ENCODE peak calls at places on chromosomes 5 and 9, in ten cellular contexts. One of them, this sample, is unnamed.
A peak's percentile ranks its signal among the peaks of the same experiment; 100 is the strongest.

GRCh38 chr5:115583474-115583873 is 18.8 kb downstream of the TICAM2 start:
- DNase-seq in A549: no peak
- DNase-seq in stimulated activated CD4-positive, alpha-beta T cell treated with anti-CD3 and anti-CD28 coated beads, TNF-alpha, amount 100 ng/mL, for 1 hour: no peak
- DNase-seq in hypothalamus: no peak
- DNase-seq in cardiac muscle cell: no peak
- DNase-seq in ureter: no peak
- DNase-seq in AG08396: peak; percentile 73
- DNase-seq in islet precursor cell: peak; percentile 88
- DNase-seq in kidney glomerular epithelial cell: peak; percentile 15
- DNase-seq in neural crest cell: no peak
- DNase-seq in this sample: no peak

GRCh38 chr5:157358871-157359270 is 92.9 kb downstream of the CYFIP2 start:
- DNase-seq in cardiac muscle cell: no peak
- DNase-seq in stimulated activated CD4-positive, alpha-beta T cell treated with anti-CD3 and anti-CD28 coated beads, TNF-alpha, amount 100 ng/mL, for 1 hour: no peak
- DNase-seq in neural crest cell: no peak
- DNase-seq in hypothalamus: no peak
- DNase-seq in A549: no peak
- DNase-seq in AG08396: no peak
- DNase-seq in ureter: no peak
- DNase-seq in islet precursor cell: peak; percentile 33
- DNase-seq in kidney glomerular epithelial cell: no peak
- DNase-seq in this sample: no peak

GRCh38 chr5:56078675-56079500 is 84.1 kb upstream of the IL6ST start:
- DNase-seq in AG08396: no peak
- DNase-seq in neural crest cell: no peak
- DNase-seq in islet precursor cell: no peak
- DNase-seq in kidney glomerular epithelial cell: no peak
- DNase-seq in hypothalamus: no peak
- DNase-seq in A549: no peak
- DNase-seq in ureter: no peak
- DNase-seq in cardiac muscle cell: no peak
- DNase-seq in stimulated activated CD4-positive, alpha-beta T cell treated with anti-CD3 and anti-CD28 coated beads, TNF-alpha, amount 100 ng/mL, for 1 hour: no peak
- DNase-seq in this sample: no peak

GRCh38 chr5:42217791-42218190 is 205.4 kb upstream of the GHR start:
- DNase-seq in kidney glomerular epithelial cell: no peak
- DNase-seq in cardiac muscle cell: no peak
- DNase-seq in AG08396: no peak
- DNase-seq in islet precursor cell: no peak
- DNase-seq in hypothalamus: no peak
- DNase-seq in ureter: no peak
- DNase-seq in neural crest cell: no peak
- DNase-seq in A549: no peak
- DNase-seq in stimulated activated CD4-positive, alpha-beta T cell treated with anti-CD3 and anti-CD28 coated beads, TNF-alpha, amount 100 ng/mL, for 1 hour: no peak
- DNase-seq in this sample: no peak

GRCh38 chr5:91928751-91929521 is 545.8 kb upstream of the ARRDC3 start:
- DNase-seq in AG08396: peak; percentile 17
- DNase-seq in cardiac muscle cell: peak; percentile 20
- DNase-seq in kidney glomerular epithelial cell: peak; percentile 57
- DNase-seq in ureter: no peak
- DNase-seq in islet precursor cell: no peak
- DNase-seq in hypothalamus: no peak
- DNase-seq in stimulated activated CD4-positive, alpha-beta T cell treated with anti-CD3 and anti-CD28 coated beads, TNF-alpha, amount 100 ng/mL, for 1 hour: no peak
- DNase-seq in A549: peak; percentile 11
- DNase-seq in neural crest cell: no peak
- DNase-seq in this sample: no peak

GRCh38 chr5:142342128-142342981 is 17.5 kb upstream of the SPRY4 start:
- DNase-seq in hypothalamus: no peak
- DNase-seq in AG08396: no peak
- DNase-seq in cardiac muscle cell: no peak
- DNase-seq in neural crest cell: no peak
- DNase-seq in A549: no peak
- DNase-seq in stimulated activated CD4-positive, alpha-beta T cell treated with anti-CD3 and anti-CD28 coated beads, TNF-alpha, amount 100 ng/mL, for 1 hour: no peak
- DNase-seq in kidney glomerular epithelial cell: no peak
- DNase-seq in ureter: no peak
- DNase-seq in islet precursor cell: peak; percentile 82
- DNase-seq in this sample: no peak

GRCh38 chr5:38601843-38602424 is 45.5 kb upstream of the LIFR start:
- DNase-seq in ureter: no peak
- DNase-seq in cardiac muscle cell: no peak
- DNase-seq in islet precursor cell: no peak
- DNase-seq in neural crest cell: no peak
- DNase-seq in A549: peak; percentile 24
- DNase-seq in AG08396: no peak
- DNase-seq in stimulated activated CD4-positive, alpha-beta T cell treated with anti-CD3 and anti-CD28 coated beads, TNF-alpha, amount 100 ng/mL, for 1 hour: no peak
- DNase-seq in hypothalamus: no peak
- DNase-seq in kidney glomerular epithelial cell: peak; percentile 70
- DNase-seq in this sample: no peak

GRCh38 chr5:55923177-55923872 is 71.4 kb downstream of the IL6ST start:
- DNase-seq in AG08396: no peak
- DNase-seq in cardiac muscle cell: no peak
- DNase-seq in A549: no peak
- DNase-seq in islet precursor cell: peak; percentile 65
- DNase-seq in neural crest cell: no peak
- DNase-seq in hypothalamus: no peak
- DNase-seq in kidney glomerular epithelial cell: no peak
- DNase-seq in stimulated activated CD4-positive, alpha-beta T cell treated with anti-CD3 and anti-CD28 coated beads, TNF-alpha, amount 100 ng/mL, for 1 hour: no peak
- DNase-seq in ureter: no peak
- DNase-seq in this sample: no peak

GRCh38 chr5:73218552-73219171 is 45.7 kb downstream of the TMEM174 start:
- DNase-seq in islet precursor cell: no peak
- DNase-seq in cardiac muscle cell: no peak
- DNase-seq in ureter: no peak
- DNase-seq in neural crest cell: no peak
- DNase-seq in kidney glomerular epithelial cell: peak; percentile 61
- DNase-seq in AG08396: peak; percentile 60
- DNase-seq in stimulated activated CD4-positive, alpha-beta T cell treated with anti-CD3 and anti-CD28 coated beads, TNF-alpha, amount 100 ng/mL, for 1 hour: no peak
- DNase-seq in A549: peak; percentile 58
- DNase-seq in hypothalamus: no peak
- DNase-seq in this sample: no peak

GRCh38 chr9:82882133-82882532 is 180.8 kb downstream of the RASEF start:
- DNase-seq in AG08396: no peak
- DNase-seq in A549: no peak
- DNase-seq in kidney glomerular epithelial cell: peak; percentile 39
- DNase-seq in stimulated activated CD4-positive, alpha-beta T cell treated with anti-CD3 and anti-CD28 coated beads, TNF-alpha, amount 100 ng/mL, for 1 hour: no peak
- DNase-seq in hypothalamus: no peak
- DNase-seq in ureter: no peak
- DNase-seq in cardiac muscle cell: no peak
- DNase-seq in neural crest cell: no peak
- DNase-seq in islet precursor cell: peak; percentile 54
- DNase-seq in this sample: no peak

GRCh38 chr9:119811030-119811429 is 441.8 kb upstream of the BRINP1 start:
- DNase-seq in stimulated activated CD4-positive, alpha-beta T cell treated with anti-CD3 and anti-CD28 coated beads, TNF-alpha, amount 100 ng/mL, for 1 hour: no peak
- DNase-seq in AG08396: peak; percentile 14
- DNase-seq in islet precursor cell: peak; percentile 55
- DNase-seq in neural crest cell: no peak
- DNase-seq in hypothalamus: no peak
- DNase-seq in kidney glomerular epithelial cell: no peak
- DNase-seq in A549: peak; percentile 42
- DNase-seq in cardiac muscle cell: no peak
- DNase-seq in ureter: no peak
- DNase-seq in this sample: no peak

GRCh38 chr9:98231770-98232478 is 23.5 kb downstream of the TBC1D2 start:
- DNase-seq in cardiac muscle cell: no peak
- DNase-seq in neural crest cell: no peak
- DNase-seq in stimulated activated CD4-positive, alpha-beta T cell treated with anti-CD3 and anti-CD28 coated beads, TNF-alpha, amount 100 ng/mL, for 1 hour: no peak
- DNase-seq in hypothalamus: no peak
- DNase-seq in ureter: no peak
- DNase-seq in AG08396: peak; percentile 68
- DNase-seq in A549: peak; percentile 33
- DNase-seq in kidney glomerular epithelial cell: peak; percentile 88
- DNase-seq in islet precursor cell: no peak
- DNase-seq in this sample: no peak

GRCh38 chr5:106459541-106459940 is 1211.2 kb downstream of the EFNA5 start:
- DNase-seq in islet precursor cell: no peak
- DNase-seq in cardiac muscle cell: no peak
- DNase-seq in hypothalamus: no peak
- DNase-seq in AG08396: no peak
- DNase-seq in neural crest cell: no peak
- DNase-seq in kidney glomerular epithelial cell: no peak
- DNase-seq in ureter: no peak
- DNase-seq in A549: no peak
- DNase-seq in stimulated activated CD4-positive, alpha-beta T cell treated with anti-CD3 and anti-CD28 coated beads, TNF-alpha, amount 100 ng/mL, for 1 hour: no peak
- DNase-seq in this sample: no peak

GRCh38 chr9:125430611-125431305 is 169.1 kb downstream of the GAPVD1 start:
- DNase-seq in hypothalamus: no peak
- DNase-seq in AG08396: no peak
- DNase-seq in neural crest cell: no peak
- DNase-seq in kidney glomerular epithelial cell: no peak
- DNase-seq in cardiac muscle cell: no peak
- DNase-seq in ureter: no peak
- DNase-seq in stimulated activated CD4-positive, alpha-beta T cell treated with anti-CD3 and anti-CD28 coated beads, TNF-alpha, amount 100 ng/mL, for 1 hour: no peak
- DNase-seq in islet precursor cell: peak; percentile 50
- DNase-seq in A549: no peak
- DNase-seq in this sample: no peak

GRCh38 chr5:180665682-180666404 is 16.4 kb upstream of the FLT4 start:
- DNase-seq in hypothalamus: no peak
- DNase-seq in A549: no peak
- DNase-seq in kidney glomerular epithelial cell: no peak
- DNase-seq in stimulated activated CD4-positive, alpha-beta T cell treated with anti-CD3 and anti-CD28 coated beads, TNF-alpha, amount 100 ng/mL, for 1 hour: no peak
- DNase-seq in islet precursor cell: peak; percentile 0
- DNase-seq in AG08396: no peak
- DNase-seq in cardiac muscle cell: no peak
- DNase-seq in ureter: no peak
- DNase-seq in neural crest cell: no peak
- DNase-seq in this sample: no peak

GRCh38 chr5:144467795-144468194 is 297.1 kb downstream of the KCTD16 start:
- DNase-seq in hypothalamus: no peak
- DNase-seq in ureter: no peak
- DNase-seq in islet precursor cell: peak; percentile 84
- DNase-seq in stimulated activated CD4-positive, alpha-beta T cell treated with anti-CD3 and anti-CD28 coated beads, TNF-alpha, amount 100 ng/mL, for 1 hour: no peak
- DNase-seq in A549: peak; percentile 39
- DNase-seq in neural crest cell: peak; percentile 12
- DNase-seq in kidney glomerular epithelial cell: peak; percentile 66
- DNase-seq in AG08396: peak; percentile 34
- DNase-seq in cardiac muscle cell: peak; percentile 55
- DNase-seq in this sample: no peak

GRCh38 chr9:113223963-113224362 is 2.6 kb downstream of the SLC31A1 start:
- DNase-seq in ureter: no peak
- DNase-seq in A549: no peak
- DNase-seq in AG08396: peak; percentile 39
- DNase-seq in neural crest cell: no peak
- DNase-seq in cardiac muscle cell: no peak
- DNase-seq in islet precursor cell: no peak
- DNase-seq in hypothalamus: no peak
- DNase-seq in stimulated activated CD4-positive, alpha-beta T cell treated with anti-CD3 and anti-CD28 coated beads, TNF-alpha, amount 100 ng/mL, for 1 hour: no peak
- DNase-seq in kidney glomerular epithelial cell: no peak
- DNase-seq in this sample: no peak

GRCh38 chr5:43401827-43402226 is 10.4 kb downstream of the CCL28 start:
- DNase-seq in A549: peak; percentile 62
- DNase-seq in AG08396: peak; percentile 52
- DNase-seq in hypothalamus: no peak
- DNase-seq in ureter: no peak
- DNase-seq in cardiac muscle cell: no peak
- DNase-seq in islet precursor cell: peak; percentile 54
- DNase-seq in neural crest cell: no peak
- DNase-seq in kidney glomerular epithelial cell: no peak
- DNase-seq in stimulated activated CD4-positive, alpha-beta T cell treated with anti-CD3 and anti-CD28 coated beads, TNF-alpha, amount 100 ng/mL, for 1 hour: no peak
- DNase-seq in this sample: no peak

GRCh38 chr5:178324481-178325310 is 92.1 kb upstream of the PHYKPL start:
- DNase-seq in A549: no peak
- DNase-seq in stimulated activated CD4-positive, alpha-beta T cell treated with anti-CD3 and anti-CD28 coated beads, TNF-alpha, amount 100 ng/mL, for 1 hour: no peak
- DNase-seq in islet precursor cell: no peak
- DNase-seq in hypothalamus: no peak
- DNase-seq in neural crest cell: no peak
- DNase-seq in cardiac muscle cell: no peak
- DNase-seq in AG08396: no peak
- DNase-seq in ureter: no peak
- DNase-seq in kidney glomerular epithelial cell: no peak
- DNase-seq in this sample: no peak

GRCh38 chr5:127941646-127942045 is 141.9 kb upstream of the SLC12A2 start:
- DNase-seq in stimulated activated CD4-positive, alpha-beta T cell treated with anti-CD3 and anti-CD28 coated beads, TNF-alpha, amount 100 ng/mL, for 1 hour: no peak
- DNase-seq in neural crest cell: peak; percentile 33
- DNase-seq in A549: no peak
- DNase-seq in AG08396: no peak
- DNase-seq in cardiac muscle cell: no peak
- DNase-seq in islet precursor cell: no peak
- DNase-seq in hypothalamus: no peak
- DNase-seq in kidney glomerular epithelial cell: no peak
- DNase-seq in ureter: no peak
- DNase-seq in this sample: no peak

GRCh38 chr9:125293134-125293533 is 31.5 kb downstream of the GAPVD1 start:
- DNase-seq in A549: no peak
- DNase-seq in neural crest cell: no peak
- DNase-seq in ureter: no peak
- DNase-seq in AG08396: no peak
- DNase-seq in cardiac muscle cell: no peak
- DNase-seq in kidney glomerular epithelial cell: peak; percentile 63
- DNase-seq in stimulated activated CD4-positive, alpha-beta T cell treated with anti-CD3 and anti-CD28 coated beads, TNF-alpha, amount 100 ng/mL, for 1 hour: no peak
- DNase-seq in hypothalamus: no peak
- DNase-seq in islet precursor cell: no peak
- DNase-seq in this sample: no peak

GRCh38 chr5:72760259-72760658 is 56.2 kb upstream of the TNPO1 start:
- DNase-seq in AG08396: peak; percentile 47
- DNase-seq in stimulated activated CD4-positive, alpha-beta T cell treated with anti-CD3 and anti-CD28 coated beads, TNF-alpha, amount 100 ng/mL, for 1 hour: no peak
- DNase-seq in islet precursor cell: no peak
- DNase-seq in hypothalamus: no peak
- DNase-seq in ureter: no peak
- DNase-seq in kidney glomerular epithelial cell: peak; percentile 26
- DNase-seq in cardiac muscle cell: no peak
- DNase-seq in neural crest cell: no peak
- DNase-seq in A549: no peak
- DNase-seq in this sample: no peak

GRCh38 chr5:37882636-37883035 is 42.8 kb upstream of the GDNF start:
- DNase-seq in stimulated activated CD4-positive, alpha-beta T cell treated with anti-CD3 and anti-CD28 coated beads, TNF-alpha, amount 100 ng/mL, for 1 hour: no peak
- DNase-seq in islet precursor cell: no peak
- DNase-seq in hypothalamus: no peak
- DNase-seq in cardiac muscle cell: no peak
- DNase-seq in A549: no peak
- DNase-seq in ureter: no peak
- DNase-seq in neural crest cell: no peak
- DNase-seq in kidney glomerular epithelial cell: peak; percentile 9
- DNase-seq in AG08396: peak; percentile 42
- DNase-seq in this sample: no peak

GRCh38 chr5:175816348-175816747 is 55.0 kb upstream of the CPLX2 start:
- DNase-seq in ureter: no peak
- DNase-seq in hypothalamus: no peak
- DNase-seq in A549: no peak
- DNase-seq in kidney glomerular epithelial cell: no peak
- DNase-seq in islet precursor cell: no peak
- DNase-seq in cardiac muscle cell: peak; percentile 12
- DNase-seq in neural crest cell: no peak
- DNase-seq in AG08396: no peak
- DNase-seq in stimulated activated CD4-positive, alpha-beta T cell treated with anti-CD3 and anti-CD28 coated beads, TNF-alpha, amount 100 ng/mL, for 1 hour: no peak
- DNase-seq in this sample: no peak

GRCh38 chr9:37421914-37422288 is 595 bp upstream of the GRHPR start:
- DNase-seq in AG08396: no peak
- DNase-seq in cardiac muscle cell: no peak
- DNase-seq in ureter: no peak
- DNase-seq in stimulated activated CD4-positive, alpha-beta T cell treated with anti-CD3 and anti-CD28 coated beads, TNF-alpha, amount 100 ng/mL, for 1 hour: no peak
- DNase-seq in hypothalamus: no peak
- DNase-seq in A549: no peak
- DNase-seq in islet precursor cell: no peak
- DNase-seq in neural crest cell: no peak
- DNase-seq in kidney glomerular epithelial cell: no peak
- DNase-seq in this sample: no peak

GRCh38 chr9:30065888-30066287 is 2318.6 kb upstream of the ACO1 start:
- DNase-seq in neural crest cell: no peak
- DNase-seq in A549: peak; percentile 28
- DNase-seq in cardiac muscle cell: no peak
- DNase-seq in kidney glomerular epithelial cell: no peak
- DNase-seq in AG08396: no peak
- DNase-seq in stimulated activated CD4-positive, alpha-beta T cell treated with anti-CD3 and anti-CD28 coated beads, TNF-alpha, amount 100 ng/mL, for 1 hour: no peak
- DNase-seq in hypothalamus: no peak
- DNase-seq in ureter: no peak
- DNase-seq in islet precursor cell: no peak
- DNase-seq in this sample: no peak

GRCh38 chr5:3034881-3035280 is 283.4 kb upstream of the IRX2 start:
- DNase-seq in islet precursor cell: no peak
- DNase-seq in A549: no peak
- DNase-seq in AG08396: no peak
- DNase-seq in neural crest cell: no peak
- DNase-seq in ureter: no peak
- DNase-seq in cardiac muscle cell: no peak
- DNase-seq in kidney glomerular epithelial cell: no peak
- DNase-seq in stimulated activated CD4-positive, alpha-beta T cell treated with anti-CD3 and anti-CD28 coated beads, TNF-alpha, amount 100 ng/mL, for 1 hour: no peak
- DNase-seq in hypothalamus: no peak
- DNase-seq in this sample: no peak

GRCh38 chr5:32020271-32020670 is 153.8 kb downstream of the GOLPH3 start:
- DNase-seq in ureter: no peak
- DNase-seq in hypothalamus: no peak
- DNase-seq in neural crest cell: no peak
- DNase-seq in AG08396: no peak
- DNase-seq in kidney glomerular epithelial cell: no peak
- DNase-seq in stimulated activated CD4-positive, alpha-beta T cell treated with anti-CD3 and anti-CD28 coated beads, TNF-alpha, amount 100 ng/mL, for 1 hour: no peak
- DNase-seq in A549: no peak
- DNase-seq in cardiac muscle cell: no peak
- DNase-seq in islet precursor cell: no peak
- DNase-seq in this sample: no peak

This sample was measured in T-cell.